ENCODE peak calls at places on chromosomes 5 and 9, in seven cellular contexts. J is natural killer cell treated with Interleukin-12 subunit alpha and Interleukin-12 subunit beta and Interleukin-15 and Interleukin-18, amount 100 ng/mL, for 72 hours; D is bronchial epithelial cell; H is fibroblast of pulmonary artery; F is endodermal cell; C is activated CD4-positive, alpha-beta T cell treated with anti-CD3 and anti-CD28 coated beads, Interleukin-2, amount 10 ng/mL, durations not matched to agents 7 days and 5 days; M is SW 1271. I is an unnamed sample.
A peak's percentile ranks its signal among the peaks of the same experiment; 100 is the strongest.

GRCh38 chr5:13830536-13830935 is 114.0 kb downstream of the DNAH5 start:
- DNase-seq in J (no peak), H (no peak), F (no peak), C (no peak), D (peak; percentile 44), M (no peak), I (no peak)

GRCh38 chr9:91775011-91775707 is 174.9 kb downstream of the ROR2 start:
- DNase-seq in J (no peak), C (peak; percentile 73), F (peak; percentile 92), D (peak; percentile 33), M (peak; percentile 39), H (peak; percentile 66), I (peak; percentile 75)

GRCh38 chr9:133658442-133659431 is 22.6 kb downstream of the DBH start:
- DNase-seq in J (no peak), D (peak; percentile 4), F (peak; percentile 76), H (peak; percentile 25), C (no peak), M (no peak), I (no peak)

GRCh38 chr5:36136581-36136980 is 15.1 kb downstream of the LMBRD2 start:
- DNase-seq in H (no peak), M (no peak), C (no peak), J (no peak), D (no peak), F (no peak), I (no peak)

GRCh38 chr9:114130624-114131277 is 24.6 kb upstream of the COL27A1 start:
- DNase-seq in H (no peak), D (no peak), F (no peak), C (no peak), J (no peak), M (no peak), I (no peak)

GRCh38 chr9:100602302-100602930 is 24.5 kb downstream of the CAVIN4 start:
- DNase-seq in M (peak; percentile 12), D (peak; percentile 74), J (no peak), F (peak; percentile 86), C (no peak), H (peak; percentile 70), I (no peak)

GRCh38 chr9:109139851-109140250 is 20.1 kb upstream of the TMEM245 start:
- DNase-seq in F (no peak), D (peak; percentile 59), C (no peak), H (no peak), M (no peak), J (no peak), I (no peak)

GRCh38 chr5:168390491-168390890 is 95.8 kb upstream of the RARS1 start:
- DNase-seq in M (no peak), J (no peak), H (no peak), C (no peak), D (peak; percentile 97), F (no peak), I (no peak)

GRCh38 chr9:130199605-130200004 is 27.4 kb downstream of the NCS1 start:
- DNase-seq in M (no peak), F (no peak), J (no peak), D (peak; percentile 86), C (no peak), H (no peak), I (no peak)

GRCh38 chr9:104808030-104808614 is 44.2 kb downstream of the NIPSNAP3B start:
- DNase-seq in H (peak; percentile 64), C (no peak), F (peak; percentile 79), D (peak; percentile 7), M (no peak), J (no peak), I (no peak)

GRCh38 chr5:56464935-56465756 is 232.0 kb upstream of the ANKRD55 start:
- DNase-seq in D (peak; percentile 29), C (no peak), F (no peak), J (no peak), M (no peak), H (peak; percentile 59), I (no peak)

GRCh38 chr5:145848854-145849253 is 13.7 kb upstream of the PRELID2 start:
- DNase-seq in D (peak; percentile 94), C (no peak), M (no peak), F (no peak), J (no peak), H (peak; percentile 38), I (no peak)

GRCh38 chr5:15008911-15009310 is 137.3 kb upstream of the ANKH start:
- DNase-seq in F (no peak), M (no peak), J (no peak), D (no peak), C (no peak), H (peak; percentile 33), I (no peak)

GRCh38 chr5:37769840-37770239 is 70.0 kb downstream of the GDNF start:
- DNase-seq in F (no peak), D (no peak), M (no peak), H (no peak), J (no peak), C (no peak), I (no peak)

GRCh38 chr9:137370865-137371520 is 52.0 kb downstream of the EXD3 start:
- DNase-seq in J (no peak), M (no peak), D (no peak), H (no peak), C (no peak), F (peak; percentile 54), I (no peak)

GRCh38 chr9:14251146-14252071 is 62.5 kb downstream of the NFIB start:
- DNase-seq in F (peak; percentile 63), H (peak; percentile 90), D (peak; percentile 97), J (no peak), M (no peak), C (no peak), I (peak; percentile 79)

GRCh38 chr5:134380367-134380766 is 9.0 kb downstream of the UBE2B start:
- DNase-seq in C (peak; percentile 23), H (no peak), J (no peak), M (no peak), F (no peak), D (no peak), I (no peak)

GRCh38 chr5:58972301-58972700 is 389.4 kb downstream of the RAB3C start:
- DNase-seq in J (no peak), D (no peak), M (no peak), H (peak; percentile 18), C (no peak), F (no peak), I (no peak)

GRCh38 chr5:120759586-120759985 is 295.5 kb downstream of the PRR16 start:
- DNase-seq in M (no peak), J (no peak), D (no peak), H (no peak), F (no peak), C (no peak), I (no peak)

GRCh38 chr9:104386425-104387069 is 117.5 kb upstream of the OR13F1 start:
- DNase-seq in M (no peak), H (peak; percentile 65), J (no peak), F (no peak), D (peak; percentile 54), C (no peak), I (no peak)

GRCh38 chr9:117218951-117219350 is 195.9 kb downstream of the ASTN2 start:
- DNase-seq in C (no peak), H (no peak), D (peak; percentile 2), F (no peak), J (no peak), M (no peak), I (no peak)

GRCh38 chr9:89878003-89878411 is 273.2 kb downstream of the GADD45G start:
- DNase-seq in D (no peak), H (no peak), M (no peak), J (no peak), C (no peak), F (peak; percentile 19), I (no peak)

GRCh38 chr5:139232161-139232724 is 34.1 kb upstream of the SIL1 start:
- DNase-seq in H (no peak), M (no peak), C (no peak), J (no peak), F (no peak), D (peak; percentile 99), I (no peak)

GRCh38 chr5:10736354-10736753 is 24.7 kb downstream of the DAP start:
- DNase-seq in J (no peak), H (no peak), M (no peak), D (no peak), F (no peak), C (no peak), I (no peak)

GRCh38 chr9:438961-439768 is 224.5 kb downstream of the DOCK8 start:
- DNase-seq in C (no peak), J (no peak), M (no peak), D (peak; percentile 55), F (no peak), H (peak; percentile 68), I (peak; percentile 67)

GRCh38 chr5:10699281-10699874 is 61.7 kb downstream of the DAP start:
- DNase-seq in D (no peak), J (no peak), H (no peak), M (no peak), C (no peak), F (no peak), I (no peak)

GRCh38 chr9:101242651-101243050 is 142.2 kb downstream of the BAAT start:
- DNase-seq in M (no peak), J (no peak), H (no peak), F (no peak), C (no peak), D (no peak), I (no peak)

GRCh38 chr9:3479516-3480352 is 46.1 kb downstream of the RFX3 start:
- DNase-seq in M (no peak), H (no peak), D (peak; percentile 50), C (no peak), F (no peak), J (no peak), I (no peak)

I was measured in Right ventricle myocardium inferior.